ENCODE peak calls at places on chromosomes 7 and 10, in eight cellular contexts. I is prostate gland; M is lung; J is naive thymus-derived CD4-positive, alpha-beta T cell; D is ovary; Y is CD8-positive, alpha-beta memory T cell; W is uterus; X is astrocyte. G is an unnamed sample.

GRCh38 chr7:18786796-18787195 is 291.2 kb downstream of the HDAC9 start:
- DNase-seq in Y (no peak), D (no peak), I (no peak), X (no peak), J (no peak), W (no peak), M (no peak), G (no peak)

GRCh38 chr10:3741688-3742461 is 43.1 kb downstream of the KLF6 start:
- DNase-seq in W (no peak), J (no peak), X (peak), I (no peak), Y (no peak), M (no peak), D (no peak), G (no peak)

GRCh38 chr7:107394831-107395230 is 75.0 kb upstream of the GPR22 start:
- DNase-seq in D (no peak), J (no peak), Y (no peak), M (no peak), I (no peak), W (no peak), X (peak), G (no peak)

GRCh38 chr7:45890902-45891461 is 2.7 kb downstream of the IGFBP1 start:
- DNase-seq in M (no peak), I (no peak), W (no peak), J (peak), X (peak), Y (no peak), D (no peak), G (no peak)

GRCh38 chr7:142508251-142508650 is 241.0 kb upstream of the PRSS1 start:
- DNase-seq in J (peak), W (no peak), X (no peak), D (no peak), I (no peak), M (no peak), Y (peak), G (no peak)

GRCh38 chr7:157799076-157799685 is 462.4 kb downstream of the DNAJB6 start:
- DNase-seq in M (no peak), W (no peak), J (no peak), Y (no peak), I (no peak), D (no peak), X (no peak), G (no peak)

GRCh38 chr10:118564652-118565051 is 30.8 kb downstream of the PRLHR start:
- DNase-seq in I (no peak), W (no peak), X (no peak), J (no peak), M (peak), D (no peak), Y (no peak), G (no peak)

GRCh38 chr7:47622946-47623640 is 41.2 kb upstream of the TNS3 start:
- DNase-seq in W (peak), D (peak), M (peak), J (no peak), I (no peak), Y (no peak), X (peak), G (no peak)

GRCh38 chr7:69893915-69894314 is 295.6 kb downstream of the AUTS2 start:
- DNase-seq in X (no peak), D (no peak), M (no peak), J (no peak), Y (no peak), I (no peak), W (no peak), G (no peak)

GRCh38 chr7:45151131-45151684 is 6.4 kb upstream of the RAMP3 start:
- DNase-seq in D (no peak), W (no peak), I (no peak), X (no peak), Y (no peak), M (no peak), J (no peak), G (no peak)

GRCh38 chr10:11381511-11381910 is 229.9 kb downstream of the USP6NL start:
- DNase-seq in M (no peak), Y (no peak), X (no peak), W (no peak), J (no peak), D (no peak), I (no peak), G (no peak)

GRCh38 chr10:44395902-44396670 is 11.2 kb upstream of the CXCL12 start:
- DNase-seq in M (no peak), Y (no peak), J (no peak), W (peak), X (no peak), D (no peak), I (no peak), G (no peak)

GRCh38 chr10:44036425-44036824 is 348.5 kb downstream of the CXCL12 start:
- DNase-seq in I (no peak), Y (no peak), X (no peak), M (no peak), W (no peak), J (no peak), D (no peak), G (no peak)

GRCh38 chr7:105766421-105767191 is 109.8 kb downstream of the ATXN7L1 start:
- DNase-seq in X (peak), I (no peak), J (no peak), D (no peak), M (no peak), Y (no peak), W (no peak), G (no peak)

GRCh38 chr10:48803831-48804584 is 119.3 kb downstream of the WDFY4 start:
- DNase-seq in Y (no peak), X (no peak), W (no peak), M (no peak), D (no peak), J (no peak), I (no peak), G (no peak)

GRCh38 chr10:43901302-43901701 is 252.6 kb upstream of the ZNF32 start:
- DNase-seq in D (no peak), M (no peak), X (no peak), J (no peak), W (no peak), I (no peak), Y (no peak), G (no peak)

GRCh38 chr7:134327896-134328295 is 11.2 kb upstream of the SLC35B4 start:
- DNase-seq in Y (peak), M (peak), W (peak), X (peak), J (peak), I (peak), D (no peak), G (peak)

GRCh38 chr10:91909178-91909677 is at the start of gene FGFBP3:
- DNase-seq in W (peak), I (no peak), M (no peak), D (peak), Y (peak), J (peak), X (peak), G (peak)

GRCh38 chr7:47635091-47636090 is 53.5 kb upstream of the TNS3 start:
- DNase-seq in X (no peak), M (peak), J (no peak), W (peak), I (peak), D (peak), Y (no peak), G (no peak)

GRCh38 chr7:105682331-105683070 is 101.2 kb upstream of the EFCAB10 start:
- DNase-seq in I (no peak), D (no peak), M (no peak), Y (no peak), J (no peak), X (no peak), W (no peak), G (no peak)

GRCh38 chr7:22591271-22591670 is 91.3 kb upstream of the STEAP1B start:
- DNase-seq in I (no peak), W (no peak), J (no peak), M (no peak), X (no peak), D (no peak), Y (no peak), G (no peak)

GRCh38 chr10:99781734-99782429 is 558 bp upstream of the ABCC2 start:
- DNase-seq in Y (no peak), M (no peak), W (no peak), X (no peak), J (no peak), D (no peak), I (no peak), G (no peak)

GRCh38 chr10:131728829-131729228 is 172.0 kb upstream of the PPP2R2D start:
- DNase-seq in M (no peak), Y (no peak), W (no peak), J (no peak), I (no peak), X (no peak), D (peak), G (peak)

GRCh38 chr10:132626761-132627735 is 89.5 kb downstream of the INPP5A start:
- DNase-seq in I (no peak), J (no peak), M (no peak), W (peak), X (no peak), D (peak), Y (no peak), G (peak)

GRCh38 chr7:100431286-100431735 is 1.7 kb downstream of the MEPCE start:
- DNase-seq in Y (no peak), J (no peak), W (no peak), D (peak), X (no peak), I (no peak), M (no peak), G (no peak)
- H3K27ac ChIP-seq in Y (no peak), J (peak), W (peak), D (no peak), X (no peak), I (no peak), M (no peak), G (peak)

DNA sequence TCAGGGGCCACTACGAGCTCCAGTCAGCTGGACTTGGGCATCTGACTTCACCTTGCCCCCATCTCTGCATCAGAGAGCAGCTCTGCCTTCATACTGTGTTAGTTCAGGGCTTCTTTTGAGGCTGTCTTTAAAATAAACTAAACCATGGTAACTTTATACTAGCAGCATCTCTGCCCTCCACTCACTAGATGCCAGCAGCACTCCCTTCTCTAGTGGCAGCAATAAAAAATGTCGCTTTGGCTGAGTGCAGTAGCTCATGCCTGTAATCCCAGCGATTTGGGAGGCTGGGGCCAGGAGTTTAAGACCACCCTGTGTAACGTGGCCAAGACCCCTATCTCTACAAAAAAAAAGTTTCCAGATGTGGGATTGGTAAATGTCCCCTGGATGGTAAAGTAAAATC is 584.4 kb downstream of the INHBA start:
- DNase-seq in I (no peak), M (no peak), X (no peak), J (no peak), Y (no peak), D (no peak), W (no peak), G (no peak)
- H3K27ac ChIP-seq in I (no peak), M (no peak), X (no peak), J (no peak), Y (no peak), D (no peak), W (no peak), G (no peak)

DNA sequence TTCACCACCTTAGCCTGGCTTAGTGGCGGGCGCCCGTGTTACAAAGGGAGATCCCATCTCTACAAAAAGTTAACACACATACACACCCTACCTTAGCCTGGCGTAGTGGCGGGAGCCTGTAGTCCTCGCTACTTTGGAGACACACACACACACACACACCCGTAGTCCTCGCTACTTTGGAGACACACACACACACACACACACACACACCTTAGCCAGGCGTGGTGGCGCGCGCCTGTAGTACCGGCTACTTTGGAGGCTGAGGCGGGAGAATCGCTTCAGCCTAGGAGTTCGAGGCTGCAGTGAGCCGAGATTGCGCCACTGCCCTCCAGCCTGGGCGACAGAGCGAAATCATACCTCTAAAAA is 608 bp upstream of the CCNY start:
- DNase-seq in X (peak), W (no peak), I (no peak), Y (no peak), M (no peak), D (no peak), J (no peak), G (no peak)
- H3K27ac ChIP-seq in X (peak), W (peak), I (peak), Y (peak), M (peak), D (peak), J (peak), G (peak)

DNA sequence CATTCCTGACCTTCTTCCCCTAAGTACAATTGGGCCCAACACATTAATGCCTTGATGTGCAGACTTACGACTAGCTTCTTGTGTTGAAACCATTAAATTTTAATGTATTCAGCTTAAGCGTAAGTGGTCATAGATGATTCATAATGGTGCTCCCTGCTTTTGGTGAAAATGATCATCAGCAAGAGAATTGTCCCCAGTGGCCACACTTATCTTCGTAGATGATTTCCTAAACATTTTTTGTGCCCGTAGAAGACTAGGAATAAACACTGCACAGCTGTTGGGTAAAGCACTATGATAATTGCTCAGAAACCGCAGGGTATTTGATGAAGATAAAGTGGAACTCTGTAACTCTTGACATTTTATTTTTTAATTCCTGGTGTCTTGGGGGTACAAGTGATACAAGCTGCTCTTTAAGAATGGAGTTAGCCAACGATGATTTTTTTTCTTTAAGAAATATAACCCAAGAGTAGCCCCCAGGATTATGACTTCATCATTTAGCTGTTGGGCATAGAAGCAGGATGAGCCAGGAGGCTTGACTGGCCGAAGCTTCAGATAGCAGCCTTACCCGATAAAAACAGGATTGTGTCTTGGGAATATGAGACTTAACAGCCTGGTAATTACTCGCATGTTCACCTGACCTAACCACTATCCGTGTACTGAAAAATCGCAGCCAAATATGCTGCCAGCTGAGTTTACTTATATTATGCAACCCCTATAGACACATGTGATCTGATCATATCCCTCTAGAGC is 346.2 kb upstream of the BMPER start:
- DNase-seq in I (no peak), Y (no peak), W (no peak), D (no peak), J (no peak), M (no peak), X (no peak), G (no peak)
- H3K27ac ChIP-seq in I (no peak), Y (no peak), W (no peak), D (no peak), J (no peak), M (no peak), X (no peak), G (no peak)

GRCh38 chr7:99505324-99505662 is 831 bp downstream of the ZKSCAN5 start:
- DNase-seq in D (no peak), M (no peak), I (no peak), X (no peak), W (no peak), Y (no peak), J (no peak), G (no peak)
- H3K27ac ChIP-seq in D (peak), M (peak), I (peak), X (peak), W (peak), Y (peak), J (peak), G (peak)

DNA sequence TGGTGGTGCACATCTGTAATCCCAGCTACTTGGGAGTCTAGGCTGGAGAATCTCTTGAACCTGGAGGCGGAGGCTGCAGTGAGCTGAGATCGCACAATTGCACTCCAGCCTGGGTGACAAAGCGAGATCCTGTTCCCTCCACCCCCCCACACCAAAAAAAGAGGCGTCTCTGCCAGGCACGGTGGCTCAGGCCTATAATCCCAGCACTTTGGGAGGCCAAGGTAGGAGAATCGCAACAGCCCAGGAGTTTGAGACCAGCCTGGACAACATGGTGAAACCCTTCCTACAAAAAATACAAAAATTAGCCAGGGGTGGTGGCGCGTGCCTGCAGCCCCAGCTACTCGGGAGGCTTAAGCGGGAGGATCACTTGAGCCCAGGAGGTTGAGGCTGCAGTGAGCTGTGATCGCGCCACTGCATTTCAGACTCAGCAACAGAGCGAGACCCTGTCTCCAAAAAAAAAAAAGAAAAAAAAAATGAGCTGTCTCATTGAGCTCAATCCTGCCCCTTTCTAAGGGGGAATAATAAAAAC is 1.8 kb downstream of the ACTR1A start:
- DNase-seq in Y (no peak), X (no peak), J (no peak), D (peak), W (no peak), M (no peak), I (no peak), G (no peak)
- H3K27ac ChIP-seq in Y (peak), X (no peak), J (no peak), D (no peak), W (peak), M (no peak), I (no peak), G (no peak)

DNA sequence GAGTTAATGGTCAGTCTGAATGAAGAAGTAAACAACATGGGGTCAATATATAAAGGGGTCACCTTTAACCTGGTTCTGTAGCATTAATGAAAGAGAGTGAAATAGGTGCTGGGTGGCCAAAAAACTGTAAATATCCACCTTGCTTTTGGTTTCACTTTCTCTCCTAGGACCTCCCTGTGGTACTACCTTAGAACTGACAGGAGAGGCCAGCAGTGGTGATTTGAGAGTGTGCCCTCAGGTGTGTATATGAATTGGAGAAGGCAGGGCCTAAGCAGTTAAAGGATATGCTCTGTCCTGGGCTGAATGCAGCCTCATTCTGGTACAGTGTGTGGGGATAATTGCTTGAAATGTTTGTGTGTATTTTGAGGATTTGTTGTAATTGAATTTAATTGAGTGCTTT is 62.0 kb downstream of the BBS9 start:
- DNase-seq in W (no peak), X (no peak), D (no peak), M (no peak), Y (no peak), J (peak), I (no peak), G (no peak)
- H3K27ac ChIP-seq in W (no peak), X (no peak), D (no peak), M (no peak), Y (no peak), J (no peak), I (no peak), G (no peak)

GRCh38 chr10:17219024-17219423 is 9.0 kb upstream of the VIM start:
- DNase-seq in M (no peak), Y (no peak), X (peak), D (no peak), I (no peak), J (no peak), W (no peak), G (no peak)
- H3K27ac ChIP-seq in M (no peak), Y (no peak), X (peak), D (no peak), I (no peak), J (no peak), W (no peak), G (no peak)

DNA sequence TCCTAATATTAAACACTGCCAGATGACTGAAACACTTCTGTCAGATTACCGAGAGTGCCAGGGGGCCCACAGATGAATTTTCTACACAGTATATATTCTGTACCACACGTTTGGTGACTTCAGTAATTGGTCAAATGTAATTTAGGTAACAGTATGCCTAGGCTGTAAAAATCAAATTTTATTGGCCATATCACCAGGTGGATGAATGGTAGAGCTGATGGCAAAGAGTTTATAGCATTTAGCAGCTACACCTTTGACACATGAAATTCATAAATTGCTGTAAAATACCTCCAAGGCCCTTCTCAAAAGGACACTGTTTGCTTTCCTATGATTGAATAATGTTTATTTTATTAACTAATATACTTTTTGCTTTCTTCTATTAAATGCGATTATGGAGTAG is 101.3 kb downstream of the ARID5B start:
- DNase-seq in I (no peak), X (no peak), J (no peak), Y (no peak), M (no peak), D (no peak), W (no peak), G (no peak)
- H3K27ac ChIP-seq in I (no peak), X (no peak), J (no peak), Y (no peak), M (no peak), D (no peak), W (peak), G (no peak)

GRCh38 chr7:50684702-50685074 is 98.0 kb downstream of the GRB10 start:
- DNase-seq in M (no peak), J (no peak), W (no peak), I (no peak), D (no peak), X (no peak), Y (no peak), G (no peak)

GRCh38 chr7:50682573-50682972 is 100.1 kb downstream of the GRB10 start:
- DNase-seq in I (no peak), W (no peak), X (no peak), Y (no peak), D (no peak), J (no peak), M (no peak), G (no peak)

GRCh38 chr7:50684011-50684701 is 98.5 kb downstream of the GRB10 start:
- DNase-seq in Y (no peak), I (no peak), X (no peak), D (no peak), W (no peak), J (no peak), M (no peak), G (no peak)

GRCh38 chr7:50681451-50682045 is 101.1 kb downstream of the GRB10 start:
- DNase-seq in M (no peak), D (no peak), Y (no peak), X (no peak), J (no peak), W (no peak), I (peak), G (no peak)

DNA sequence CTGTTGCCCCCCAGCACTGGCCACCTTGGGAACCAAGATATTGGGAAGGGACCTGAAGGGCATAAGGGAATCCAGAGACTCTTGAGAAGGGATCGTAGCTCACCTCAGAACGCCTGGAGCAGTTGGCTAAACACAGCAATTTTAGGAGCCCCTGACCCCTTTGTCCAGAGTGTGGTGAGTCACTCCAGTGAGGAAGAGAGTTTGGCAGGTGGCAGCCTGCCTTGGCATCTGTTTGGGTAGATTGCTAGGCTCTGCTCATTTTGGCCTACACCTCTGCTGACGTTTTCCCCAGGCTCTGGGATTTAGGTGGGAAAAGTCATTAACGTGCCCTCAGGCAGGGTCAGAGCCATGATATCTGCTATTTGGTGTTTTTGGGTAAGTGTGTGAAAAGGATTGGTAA is 100.6 kb downstream of the GRB10 start:
- DNase-seq in J (no peak), W (no peak), M (no peak), D (no peak), Y (no peak), X (no peak), I (no peak), G (no peak)
- H3K27ac ChIP-seq in J (no peak), W (no peak), M (no peak), D (no peak), Y (no peak), X (no peak), I (peak), G (peak)